ENCODE peak calls at places on chromosome 20, in ten cellular contexts. One of them, this sample, is unnamed.

GRCh38 chr20:50861012-50861411 is 66.2 kb downstream of the BCAS4 start:
- DNase-seq in nucleus accumbens: no peak
- DNase-seq in HEK293T: no peak
- DNase-seq in activated CD4-positive, alpha-beta T cell treated with anti-CD3 and anti-CD28 coated beads, Interleukin-2, amount 50 U/mL, for 1 hour: no peak
- DNase-seq in lower leg skin: no peak
- DNase-seq in NCI-H1694: no peak
- DNase-seq in substantia nigra: no peak
- DNase-seq in LHCN-M2: no peak
- DNase-seq in progenitor cell of endocrine pancreas: no peak
- DNase-seq in cerebellar cortex: no peak
- DNase-seq in this sample: no peak

GRCh38 chr20:37627060-37627766 is 66.6 kb upstream of the CTNNBL1 start:
- DNase-seq in HEK293T: peak; percentile 69
- DNase-seq in LHCN-M2: peak; percentile 58
- DNase-seq in lower leg skin: no peak
- DNase-seq in activated CD4-positive, alpha-beta T cell treated with anti-CD3 and anti-CD28 coated beads, Interleukin-2, amount 50 U/mL, for 1 hour: peak; percentile 20
- DNase-seq in progenitor cell of endocrine pancreas: peak; percentile 68
- DNase-seq in cerebellar cortex: peak; percentile 18
- DNase-seq in substantia nigra: no peak
- DNase-seq in NCI-H1694: peak; percentile 32
- DNase-seq in nucleus accumbens: no peak
- DNase-seq in this sample: peak; percentile 18

GRCh38 chr20:52410746-52411317 is 219.3 kb upstream of the ZFP64 start:
- DNase-seq in cerebellar cortex: no peak
- DNase-seq in lower leg skin: no peak
- DNase-seq in activated CD4-positive, alpha-beta T cell treated with anti-CD3 and anti-CD28 coated beads, Interleukin-2, amount 50 U/mL, for 1 hour: peak; percentile 12
- DNase-seq in NCI-H1694: no peak
- DNase-seq in nucleus accumbens: no peak
- DNase-seq in substantia nigra: no peak
- DNase-seq in HEK293T: no peak
- DNase-seq in progenitor cell of endocrine pancreas: no peak
- DNase-seq in LHCN-M2: peak; percentile 10
- DNase-seq in this sample: no peak

GRCh38 chr20:41717464-41717863 is 99.3 kb upstream of the CHD6 start:
- DNase-seq in nucleus accumbens: no peak
- DNase-seq in LHCN-M2: no peak
- DNase-seq in substantia nigra: no peak
- DNase-seq in NCI-H1694: no peak
- DNase-seq in activated CD4-positive, alpha-beta T cell treated with anti-CD3 and anti-CD28 coated beads, Interleukin-2, amount 50 U/mL, for 1 hour: no peak
- DNase-seq in HEK293T: no peak
- DNase-seq in cerebellar cortex: no peak
- DNase-seq in lower leg skin: no peak
- DNase-seq in progenitor cell of endocrine pancreas: no peak
- DNase-seq in this sample: no peak

GRCh38 chr20:61936701-61937131 is 129.0 kb downstream of the TAF4 start:
- DNase-seq in lower leg skin: no peak
- DNase-seq in NCI-H1694: no peak
- DNase-seq in cerebellar cortex: no peak
- DNase-seq in activated CD4-positive, alpha-beta T cell treated with anti-CD3 and anti-CD28 coated beads, Interleukin-2, amount 50 U/mL, for 1 hour: no peak
- DNase-seq in LHCN-M2: no peak
- DNase-seq in substantia nigra: no peak
- DNase-seq in progenitor cell of endocrine pancreas: no peak
- DNase-seq in nucleus accumbens: no peak
- DNase-seq in HEK293T: no peak
- DNase-seq in this sample: no peak

GRCh38 chr20:36228809-36229208 is 7.5 kb upstream of the AAR2 start:
- DNase-seq in lower leg skin: no peak
- DNase-seq in substantia nigra: no peak
- DNase-seq in cerebellar cortex: no peak
- DNase-seq in progenitor cell of endocrine pancreas: no peak
- DNase-seq in LHCN-M2: no peak
- DNase-seq in HEK293T: no peak
- DNase-seq in nucleus accumbens: no peak
- DNase-seq in NCI-H1694: no peak
- DNase-seq in activated CD4-positive, alpha-beta T cell treated with anti-CD3 and anti-CD28 coated beads, Interleukin-2, amount 50 U/mL, for 1 hour: no peak
- DNase-seq in this sample: no peak

GRCh38 chr20:40741507-40742106 is 52.6 kb upstream of the MAFB start:
- DNase-seq in substantia nigra: no peak
- DNase-seq in lower leg skin: peak; percentile 78
- DNase-seq in NCI-H1694: peak; percentile 31
- DNase-seq in activated CD4-positive, alpha-beta T cell treated with anti-CD3 and anti-CD28 coated beads, Interleukin-2, amount 50 U/mL, for 1 hour: peak; percentile 9
- DNase-seq in cerebellar cortex: peak; percentile 22
- DNase-seq in LHCN-M2: peak; percentile 20
- DNase-seq in nucleus accumbens: peak; percentile 4
- DNase-seq in HEK293T: peak; percentile 67
- DNase-seq in progenitor cell of endocrine pancreas: no peak
- DNase-seq in this sample: no peak

GRCh38 chr20:3754258-3754595 is 13.3 kb downstream of the ADISSP start:
- DNase-seq in substantia nigra: no peak
- DNase-seq in LHCN-M2: no peak
- DNase-seq in lower leg skin: no peak
- DNase-seq in HEK293T: no peak
- DNase-seq in nucleus accumbens: no peak
- DNase-seq in progenitor cell of endocrine pancreas: no peak
- DNase-seq in cerebellar cortex: no peak
- DNase-seq in activated CD4-positive, alpha-beta T cell treated with anti-CD3 and anti-CD28 coated beads, Interleukin-2, amount 50 U/mL, for 1 hour: no peak
- DNase-seq in NCI-H1694: no peak
- DNase-seq in this sample: no peak

GRCh38 chr20:51369503-51369902 is 173.0 kb downstream of the NFATC2 start:
- DNase-seq in nucleus accumbens: no peak
- DNase-seq in cerebellar cortex: no peak
- DNase-seq in activated CD4-positive, alpha-beta T cell treated with anti-CD3 and anti-CD28 coated beads, Interleukin-2, amount 50 U/mL, for 1 hour: no peak
- DNase-seq in substantia nigra: no peak
- DNase-seq in HEK293T: no peak
- DNase-seq in lower leg skin: no peak
- DNase-seq in NCI-H1694: no peak
- DNase-seq in LHCN-M2: no peak
- DNase-seq in progenitor cell of endocrine pancreas: no peak
- DNase-seq in this sample: no peak

GRCh38 chr20:17624551-17625245 is 54.8 kb downstream of the DSTN start:
- DNase-seq in activated CD4-positive, alpha-beta T cell treated with anti-CD3 and anti-CD28 coated beads, Interleukin-2, amount 50 U/mL, for 1 hour: no peak
- DNase-seq in cerebellar cortex: no peak
- DNase-seq in progenitor cell of endocrine pancreas: no peak
- DNase-seq in nucleus accumbens: no peak
- DNase-seq in NCI-H1694: no peak
- DNase-seq in HEK293T: no peak
- DNase-seq in substantia nigra: no peak
- DNase-seq in lower leg skin: peak; percentile 70
- DNase-seq in LHCN-M2: no peak
- DNase-seq in this sample: no peak

GRCh38 chr20:11989018-11989771 is 71.5 kb downstream of the BTBD3 start:
- DNase-seq in progenitor cell of endocrine pancreas: no peak
- DNase-seq in activated CD4-positive, alpha-beta T cell treated with anti-CD3 and anti-CD28 coated beads, Interleukin-2, amount 50 U/mL, for 1 hour: no peak
- DNase-seq in HEK293T: no peak
- DNase-seq in lower leg skin: no peak
- DNase-seq in substantia nigra: no peak
- DNase-seq in cerebellar cortex: no peak
- DNase-seq in NCI-H1694: no peak
- DNase-seq in LHCN-M2: no peak
- DNase-seq in nucleus accumbens: no peak
- DNase-seq in this sample: no peak

GRCh38 chr20:38127011-38127621 is 38.0 kb downstream of the TGM2 start:
- DNase-seq in progenitor cell of endocrine pancreas: no peak
- DNase-seq in LHCN-M2: peak; percentile 94
- DNase-seq in activated CD4-positive, alpha-beta T cell treated with anti-CD3 and anti-CD28 coated beads, Interleukin-2, amount 50 U/mL, for 1 hour: no peak
- DNase-seq in HEK293T: no peak
- DNase-seq in cerebellar cortex: no peak
- DNase-seq in substantia nigra: no peak
- DNase-seq in lower leg skin: peak; percentile 70
- DNase-seq in NCI-H1694: peak; percentile 75
- DNase-seq in nucleus accumbens: no peak
- DNase-seq in this sample: no peak

GRCh38 chr20:57275334-57275733 is 8.9 kb upstream of the BMP7 start:
- DNase-seq in nucleus accumbens: no peak
- DNase-seq in cerebellar cortex: no peak
- DNase-seq in progenitor cell of endocrine pancreas: no peak
- DNase-seq in LHCN-M2: no peak
- DNase-seq in activated CD4-positive, alpha-beta T cell treated with anti-CD3 and anti-CD28 coated beads, Interleukin-2, amount 50 U/mL, for 1 hour: no peak
- DNase-seq in substantia nigra: no peak
- DNase-seq in lower leg skin: no peak
- DNase-seq in HEK293T: no peak
- DNase-seq in NCI-H1694: no peak
- DNase-seq in this sample: no peak

GRCh38 chr20:34215711-34216381 is 25.4 kb upstream of the ASIP start:
- DNase-seq in substantia nigra: no peak
- DNase-seq in LHCN-M2: peak; percentile 75
- DNase-seq in progenitor cell of endocrine pancreas: peak; percentile 82
- DNase-seq in lower leg skin: peak; percentile 93
- DNase-seq in cerebellar cortex: peak; percentile 33
- DNase-seq in activated CD4-positive, alpha-beta T cell treated with anti-CD3 and anti-CD28 coated beads, Interleukin-2, amount 50 U/mL, for 1 hour: peak; percentile 19
- DNase-seq in HEK293T: peak; percentile 77
- DNase-seq in NCI-H1694: no peak
- DNase-seq in nucleus accumbens: peak; percentile 38
- DNase-seq in this sample: peak; percentile 19

GRCh38 chr20:45343445-45343866 is 4.8 kb downstream of the SDC4 start:
- DNase-seq in cerebellar cortex: no peak
- DNase-seq in substantia nigra: no peak
- DNase-seq in lower leg skin: no peak
- DNase-seq in HEK293T: no peak
- DNase-seq in NCI-H1694: no peak
- DNase-seq in LHCN-M2: no peak
- DNase-seq in nucleus accumbens: no peak
- DNase-seq in activated CD4-positive, alpha-beta T cell treated with anti-CD3 and anti-CD28 coated beads, Interleukin-2, amount 50 U/mL, for 1 hour: no peak
- DNase-seq in progenitor cell of endocrine pancreas: peak; percentile 57
- DNase-seq in this sample: no peak

GRCh38 chr20:1293641-1294379 is 27.7 kb downstream of the SNPH start:
- DNase-seq in LHCN-M2: no peak
- DNase-seq in HEK293T: no peak
- DNase-seq in activated CD4-positive, alpha-beta T cell treated with anti-CD3 and anti-CD28 coated beads, Interleukin-2, amount 50 U/mL, for 1 hour: no peak
- DNase-seq in nucleus accumbens: no peak
- DNase-seq in NCI-H1694: no peak
- DNase-seq in lower leg skin: no peak
- DNase-seq in substantia nigra: no peak
- DNase-seq in progenitor cell of endocrine pancreas: no peak
- DNase-seq in cerebellar cortex: no peak
- DNase-seq in this sample: no peak

GRCh38 chr20:10555865-10556308 is 117.9 kb downstream of the JAG1 start:
- DNase-seq in nucleus accumbens: no peak
- DNase-seq in lower leg skin: no peak
- DNase-seq in LHCN-M2: peak; percentile 75
- DNase-seq in NCI-H1694: no peak
- DNase-seq in progenitor cell of endocrine pancreas: no peak
- DNase-seq in cerebellar cortex: no peak
- DNase-seq in HEK293T: no peak
- DNase-seq in activated CD4-positive, alpha-beta T cell treated with anti-CD3 and anti-CD28 coated beads, Interleukin-2, amount 50 U/mL, for 1 hour: no peak
- DNase-seq in substantia nigra: no peak
- DNase-seq in this sample: no peak

GRCh38 chr20:5703542-5704215 is 46.5 kb upstream of the SHLD1 start:
- DNase-seq in NCI-H1694: no peak
- DNase-seq in substantia nigra: no peak
- DNase-seq in nucleus accumbens: no peak
- DNase-seq in cerebellar cortex: no peak
- DNase-seq in progenitor cell of endocrine pancreas: no peak
- DNase-seq in LHCN-M2: no peak
- DNase-seq in lower leg skin: no peak
- DNase-seq in HEK293T: no peak
- DNase-seq in activated CD4-positive, alpha-beta T cell treated with anti-CD3 and anti-CD28 coated beads, Interleukin-2, amount 50 U/mL, for 1 hour: no peak
- DNase-seq in this sample: no peak

GRCh38 chr20:34538671-34539123 is 19.8 kb upstream of the MAP1LC3A start:
- DNase-seq in lower leg skin: no peak
- DNase-seq in LHCN-M2: peak; percentile 50
- DNase-seq in substantia nigra: no peak
- DNase-seq in progenitor cell of endocrine pancreas: peak; percentile 52
- DNase-seq in activated CD4-positive, alpha-beta T cell treated with anti-CD3 and anti-CD28 coated beads, Interleukin-2, amount 50 U/mL, for 1 hour: peak; percentile 57
- DNase-seq in HEK293T: peak; percentile 67
- DNase-seq in cerebellar cortex: peak; percentile 31
- DNase-seq in nucleus accumbens: peak; percentile 8
- DNase-seq in NCI-H1694: no peak
- DNase-seq in this sample: no peak

GRCh38 chr20:37640600-37641561 is 52.9 kb upstream of the CTNNBL1 start:
- DNase-seq in activated CD4-positive, alpha-beta T cell treated with anti-CD3 and anti-CD28 coated beads, Interleukin-2, amount 50 U/mL, for 1 hour: no peak
- DNase-seq in lower leg skin: no peak
- DNase-seq in nucleus accumbens: no peak
- DNase-seq in substantia nigra: no peak
- DNase-seq in NCI-H1694: no peak
- DNase-seq in LHCN-M2: peak; percentile 42
- DNase-seq in HEK293T: no peak
- DNase-seq in cerebellar cortex: no peak
- DNase-seq in progenitor cell of endocrine pancreas: no peak
- DNase-seq in this sample: no peak

GRCh38 chr20:44750081-44750805 is 4.6 kb downstream of the KCNK15 start:
- DNase-seq in HEK293T: no peak
- DNase-seq in lower leg skin: no peak
- DNase-seq in nucleus accumbens: no peak
- DNase-seq in progenitor cell of endocrine pancreas: no peak
- DNase-seq in cerebellar cortex: no peak
- DNase-seq in NCI-H1694: no peak
- DNase-seq in substantia nigra: no peak
- DNase-seq in activated CD4-positive, alpha-beta T cell treated with anti-CD3 and anti-CD28 coated beads, Interleukin-2, amount 50 U/mL, for 1 hour: no peak
- DNase-seq in LHCN-M2: no peak
- DNase-seq in this sample: no peak

GRCh38 chr20:9792674-9793073 is 46.2 kb downstream of the PAK5 start:
- DNase-seq in progenitor cell of endocrine pancreas: no peak
- DNase-seq in HEK293T: no peak
- DNase-seq in lower leg skin: no peak
- DNase-seq in nucleus accumbens: no peak
- DNase-seq in substantia nigra: no peak
- DNase-seq in activated CD4-positive, alpha-beta T cell treated with anti-CD3 and anti-CD28 coated beads, Interleukin-2, amount 50 U/mL, for 1 hour: no peak
- DNase-seq in cerebellar cortex: no peak
- DNase-seq in LHCN-M2: no peak
- DNase-seq in NCI-H1694: no peak
- DNase-seq in this sample: peak; percentile 22

GRCh38 chr20:22815584-22815983 is 219.5 kb upstream of the SSTR4 start:
- DNase-seq in lower leg skin: peak; percentile 39
- DNase-seq in activated CD4-positive, alpha-beta T cell treated with anti-CD3 and anti-CD28 coated beads, Interleukin-2, amount 50 U/mL, for 1 hour: no peak
- DNase-seq in LHCN-M2: no peak
- DNase-seq in HEK293T: peak; percentile 13
- DNase-seq in cerebellar cortex: no peak
- DNase-seq in substantia nigra: no peak
- DNase-seq in progenitor cell of endocrine pancreas: no peak
- DNase-seq in NCI-H1694: no peak
- DNase-seq in nucleus accumbens: no peak
- DNase-seq in this sample: no peak

GRCh38 chr20:41173791-41174341 is 36.5 kb downstream of the PLCG1 start:
- DNase-seq in cerebellar cortex: no peak
- DNase-seq in progenitor cell of endocrine pancreas: peak; percentile 7
- DNase-seq in LHCN-M2: no peak
- DNase-seq in NCI-H1694: no peak
- DNase-seq in substantia nigra: no peak
- DNase-seq in activated CD4-positive, alpha-beta T cell treated with anti-CD3 and anti-CD28 coated beads, Interleukin-2, amount 50 U/mL, for 1 hour: no peak
- DNase-seq in HEK293T: no peak
- DNase-seq in lower leg skin: peak; percentile 78
- DNase-seq in nucleus accumbens: no peak
- DNase-seq in this sample: no peak

GRCh38 chr20:44142416-44142815 is 44.6 kb downstream of the JPH2 start:
- DNase-seq in substantia nigra: no peak
- DNase-seq in lower leg skin: no peak
- DNase-seq in cerebellar cortex: no peak
- DNase-seq in progenitor cell of endocrine pancreas: no peak
- DNase-seq in LHCN-M2: peak; percentile 90
- DNase-seq in HEK293T: no peak
- DNase-seq in nucleus accumbens: no peak
- DNase-seq in NCI-H1694: no peak
- DNase-seq in activated CD4-positive, alpha-beta T cell treated with anti-CD3 and anti-CD28 coated beads, Interleukin-2, amount 50 U/mL, for 1 hour: no peak
- DNase-seq in this sample: no peak

GRCh38 chr20:641516-641913 is 11.5 kb downstream of the SRXN1 start:
- DNase-seq in HEK293T: peak; percentile 45
- DNase-seq in substantia nigra: no peak
- DNase-seq in lower leg skin: no peak
- DNase-seq in LHCN-M2: peak; percentile 12
- DNase-seq in cerebellar cortex: peak; percentile 52
- DNase-seq in activated CD4-positive, alpha-beta T cell treated with anti-CD3 and anti-CD28 coated beads, Interleukin-2, amount 50 U/mL, for 1 hour: no peak
- DNase-seq in progenitor cell of endocrine pancreas: no peak
- DNase-seq in nucleus accumbens: no peak
- DNase-seq in NCI-H1694: peak; percentile 11
- DNase-seq in this sample: no peak

This sample was measured in putamen.